ENCODE peak calls at places on chromosomes 3 and 15, in four cellular contexts. One of them, this sample, is unnamed.

GRCh38 chr3:117200962-117201361 is 491.4 kb downstream of the TUSC7 start:
- DNase-seq in stimulated activated CD4-positive, alpha-beta T cell treated with anti-CD3 and anti-CD28 coated beads, Interleukin-12 subunit alpha, Interleukin-12 subunit beta, amount 100 ng/mL, for 48 hours: no peak
- DNase-seq in BJ: no peak
- DNase-seq in nephron progenitor cell: no peak
- DNase-seq in this sample: no peak

GRCh38 chr15:48547305-48547704 is 98.2 kb downstream of the FBN1 start:
- DNase-seq in stimulated activated CD4-positive, alpha-beta T cell treated with anti-CD3 and anti-CD28 coated beads, Interleukin-12 subunit alpha, Interleukin-12 subunit beta, amount 100 ng/mL, for 48 hours: no peak
- DNase-seq in BJ: no peak
- DNase-seq in nephron progenitor cell: no peak
- DNase-seq in this sample: no peak

GRCh38 chr3:12193485-12194165 is 34.9 kb upstream of the TIMP4 start:
- DNase-seq in stimulated activated CD4-positive, alpha-beta T cell treated with anti-CD3 and anti-CD28 coated beads, Interleukin-12 subunit alpha, Interleukin-12 subunit beta, amount 100 ng/mL, for 48 hours: no peak
- DNase-seq in BJ: peak; percentile 95
- DNase-seq in nephron progenitor cell: no peak
- DNase-seq in this sample: peak; percentile 95

GRCh38 chr3:159829056-159829995 is 159.3 kb upstream of the IL12A start:
- DNase-seq in stimulated activated CD4-positive, alpha-beta T cell treated with anti-CD3 and anti-CD28 coated beads, Interleukin-12 subunit alpha, Interleukin-12 subunit beta, amount 100 ng/mL, for 48 hours: no peak
- DNase-seq in BJ: no peak
- DNase-seq in nephron progenitor cell: no peak
- DNase-seq in this sample: peak; percentile 64

GRCh38 chr3:34405159-34405558 is 606.7 kb downstream of the PDCD6IP start:
- DNase-seq in stimulated activated CD4-positive, alpha-beta T cell treated with anti-CD3 and anti-CD28 coated beads, Interleukin-12 subunit alpha, Interleukin-12 subunit beta, amount 100 ng/mL, for 48 hours: no peak
- DNase-seq in BJ: no peak
- DNase-seq in nephron progenitor cell: no peak
- DNase-seq in this sample: no peak

GRCh38 chr3:188863999-188864406 is 307.8 kb upstream of the TPRG1 start:
- DNase-seq in stimulated activated CD4-positive, alpha-beta T cell treated with anti-CD3 and anti-CD28 coated beads, Interleukin-12 subunit alpha, Interleukin-12 subunit beta, amount 100 ng/mL, for 48 hours: no peak
- DNase-seq in BJ: peak; percentile 53
- DNase-seq in nephron progenitor cell: no peak
- DNase-seq in this sample: peak; percentile 68

GRCh38 chr3:173921741-173922140 is 524.2 kb downstream of the NLGN1 start:
- DNase-seq in stimulated activated CD4-positive, alpha-beta T cell treated with anti-CD3 and anti-CD28 coated beads, Interleukin-12 subunit alpha, Interleukin-12 subunit beta, amount 100 ng/mL, for 48 hours: no peak
- DNase-seq in BJ: no peak
- DNase-seq in nephron progenitor cell: no peak
- DNase-seq in this sample: no peak

GRCh38 chr15:66264853-66265252 is 11.3 kb upstream of the MEGF11 start:
- DNase-seq in stimulated activated CD4-positive, alpha-beta T cell treated with anti-CD3 and anti-CD28 coated beads, Interleukin-12 subunit alpha, Interleukin-12 subunit beta, amount 100 ng/mL, for 48 hours: no peak
- DNase-seq in BJ: no peak
- DNase-seq in nephron progenitor cell: no peak
- DNase-seq in this sample: no peak

GRCh38 chr3:107543666-107544065 is 20.9 kb downstream of the BBX start:
- DNase-seq in stimulated activated CD4-positive, alpha-beta T cell treated with anti-CD3 and anti-CD28 coated beads, Interleukin-12 subunit alpha, Interleukin-12 subunit beta, amount 100 ng/mL, for 48 hours: no peak
- DNase-seq in BJ: no peak
- DNase-seq in nephron progenitor cell: no peak
- DNase-seq in this sample: no peak

GRCh38 chr15:57060799-57061198 is 142.4 kb downstream of the TCF12 start:
- DNase-seq in stimulated activated CD4-positive, alpha-beta T cell treated with anti-CD3 and anti-CD28 coated beads, Interleukin-12 subunit alpha, Interleukin-12 subunit beta, amount 100 ng/mL, for 48 hours: no peak
- DNase-seq in BJ: peak; percentile 39
- DNase-seq in nephron progenitor cell: no peak
- DNase-seq in this sample: peak; percentile 8

GRCh38 chr3:13063225-13063624 is 10.0 kb downstream of the IQSEC1 start:
- DNase-seq in stimulated activated CD4-positive, alpha-beta T cell treated with anti-CD3 and anti-CD28 coated beads, Interleukin-12 subunit alpha, Interleukin-12 subunit beta, amount 100 ng/mL, for 48 hours: no peak
- DNase-seq in BJ: no peak
- DNase-seq in nephron progenitor cell: no peak
- DNase-seq in this sample: no peak

GRCh38 chr3:174907027-174907426 is 47.9 kb downstream of the NAALADL2 start:
- DNase-seq in stimulated activated CD4-positive, alpha-beta T cell treated with anti-CD3 and anti-CD28 coated beads, Interleukin-12 subunit alpha, Interleukin-12 subunit beta, amount 100 ng/mL, for 48 hours: no peak
- DNase-seq in BJ: no peak
- DNase-seq in nephron progenitor cell: no peak
- DNase-seq in this sample: no peak

GRCh38 chr3:64530434-64531049 is 157.3 kb downstream of the ADAMTS9 start:
- DNase-seq in stimulated activated CD4-positive, alpha-beta T cell treated with anti-CD3 and anti-CD28 coated beads, Interleukin-12 subunit alpha, Interleukin-12 subunit beta, amount 100 ng/mL, for 48 hours: no peak
- DNase-seq in BJ: peak; percentile 12
- DNase-seq in nephron progenitor cell: peak; percentile 74
- DNase-seq in this sample: no peak

GRCh38 chr3:9690451-9691450 is 12.9 kb upstream of the CPNE9 start:
- DNase-seq in stimulated activated CD4-positive, alpha-beta T cell treated with anti-CD3 and anti-CD28 coated beads, Interleukin-12 subunit alpha, Interleukin-12 subunit beta, amount 100 ng/mL, for 48 hours: no peak
- DNase-seq in BJ: no peak
- DNase-seq in nephron progenitor cell: no peak
- DNase-seq in this sample: no peak

GRCh38 chr3:40309925-40310635 is 573 bp downstream of the EIF1B start:
- DNase-seq in stimulated activated CD4-positive, alpha-beta T cell treated with anti-CD3 and anti-CD28 coated beads, Interleukin-12 subunit alpha, Interleukin-12 subunit beta, amount 100 ng/mL, for 48 hours: peak; percentile 29
- DNase-seq in BJ: no peak
- DNase-seq in nephron progenitor cell: peak; percentile 62
- DNase-seq in this sample: no peak

GRCh38 chr15:43948691-43949325 is 122.0 kb downstream of the WDR76 start:
- DNase-seq in stimulated activated CD4-positive, alpha-beta T cell treated with anti-CD3 and anti-CD28 coated beads, Interleukin-12 subunit alpha, Interleukin-12 subunit beta, amount 100 ng/mL, for 48 hours: no peak
- DNase-seq in BJ: no peak
- DNase-seq in nephron progenitor cell: no peak
- DNase-seq in this sample: no peak

GRCh38 chr15:65184305-65184943 is 718 bp downstream of the CLPX start:
- DNase-seq in stimulated activated CD4-positive, alpha-beta T cell treated with anti-CD3 and anti-CD28 coated beads, Interleukin-12 subunit alpha, Interleukin-12 subunit beta, amount 100 ng/mL, for 48 hours: peak; percentile 18
- DNase-seq in BJ: no peak
- DNase-seq in nephron progenitor cell: peak; percentile 63
- DNase-seq in this sample: no peak

GRCh38 chr3:53754325-53754724 is 91.9 kb downstream of the CHDH start:
- DNase-seq in stimulated activated CD4-positive, alpha-beta T cell treated with anti-CD3 and anti-CD28 coated beads, Interleukin-12 subunit alpha, Interleukin-12 subunit beta, amount 100 ng/mL, for 48 hours: no peak
- DNase-seq in BJ: no peak
- DNase-seq in nephron progenitor cell: no peak
- DNase-seq in this sample: no peak

GRCh38 chr15:54226455-54226854 is 248.2 kb downstream of the UNC13C start:
- DNase-seq in stimulated activated CD4-positive, alpha-beta T cell treated with anti-CD3 and anti-CD28 coated beads, Interleukin-12 subunit alpha, Interleukin-12 subunit beta, amount 100 ng/mL, for 48 hours: no peak
- DNase-seq in BJ: no peak
- DNase-seq in nephron progenitor cell: no peak
- DNase-seq in this sample: no peak

GRCh38 chr3:192802957-192803899 is 75.9 kb upstream of the FGF12 start:
- DNase-seq in stimulated activated CD4-positive, alpha-beta T cell treated with anti-CD3 and anti-CD28 coated beads, Interleukin-12 subunit alpha, Interleukin-12 subunit beta, amount 100 ng/mL, for 48 hours: no peak
- DNase-seq in BJ: no peak
- DNase-seq in nephron progenitor cell: no peak
- DNase-seq in this sample: peak; percentile 25

GRCh38 chr3:43144811-43145490 is 39.1 kb upstream of the POMGNT2 start:
- DNase-seq in stimulated activated CD4-positive, alpha-beta T cell treated with anti-CD3 and anti-CD28 coated beads, Interleukin-12 subunit alpha, Interleukin-12 subunit beta, amount 100 ng/mL, for 48 hours: no peak
- DNase-seq in BJ: no peak
- DNase-seq in nephron progenitor cell: no peak
- DNase-seq in this sample: no peak

GRCh38 chr15:71083349-71083748 is 31.9 kb upstream of the THSD4 start:
- DNase-seq in stimulated activated CD4-positive, alpha-beta T cell treated with anti-CD3 and anti-CD28 coated beads, Interleukin-12 subunit alpha, Interleukin-12 subunit beta, amount 100 ng/mL, for 48 hours: no peak
- DNase-seq in BJ: peak; percentile 93
- DNase-seq in nephron progenitor cell: no peak
- DNase-seq in this sample: peak; percentile 91

GRCh38 chr3:195897081-195897852 is 11.1 kb downstream of the TNK2 start:
- DNase-seq in stimulated activated CD4-positive, alpha-beta T cell treated with anti-CD3 and anti-CD28 coated beads, Interleukin-12 subunit alpha, Interleukin-12 subunit beta, amount 100 ng/mL, for 48 hours: no peak
- DNase-seq in BJ: no peak
- DNase-seq in nephron progenitor cell: no peak
- DNase-seq in this sample: no peak

This sample was measured in AG09309.